ENCODE peak calls at places on chromosomes 11 and 22, in eight cellular contexts. One of them, this sample, is unnamed.

GRCh38 chr11:45852018-45852711 is 4.9 kb downstream of the CRY2 start:
- DNase-seq in G401: peak; percentile 79
- DNase-seq in GM19239: no peak
- DNase-seq in kidney epithelial cell: no peak
- DNase-seq in central memory CD4-positive, alpha-beta T cell: no peak
- DNase-seq in progenitor cell of endocrine pancreas: no peak
- DNase-seq in NCI-H774: no peak
- DNase-seq in posterior vena cava: no peak
- DNase-seq in this sample: no peak

GRCh38 chr22:27386186-27386585 is 415.4 kb downstream of the MN1 start:
- DNase-seq in NCI-H774: no peak
- DNase-seq in GM19239: no peak
- DNase-seq in G401: no peak
- DNase-seq in posterior vena cava: no peak
- DNase-seq in kidney epithelial cell: peak; percentile 84
- DNase-seq in central memory CD4-positive, alpha-beta T cell: no peak
- DNase-seq in progenitor cell of endocrine pancreas: no peak
- DNase-seq in this sample: peak; percentile 95

GRCh38 chr22:22929381-22930221 is 42.0 kb downstream of the IGLL5 start:
- DNase-seq in NCI-H774: no peak
- DNase-seq in central memory CD4-positive, alpha-beta T cell: no peak
- DNase-seq in progenitor cell of endocrine pancreas: no peak
- DNase-seq in kidney epithelial cell: no peak
- DNase-seq in posterior vena cava: no peak
- DNase-seq in G401: no peak
- DNase-seq in GM19239: no peak
- DNase-seq in this sample: no peak

GRCh38 chr22:31533391-31533790 is 37.1 kb downstream of the SFI1 start:
- DNase-seq in kidney epithelial cell: no peak
- DNase-seq in GM19239: no peak
- DNase-seq in progenitor cell of endocrine pancreas: no peak
- DNase-seq in central memory CD4-positive, alpha-beta T cell: no peak
- DNase-seq in NCI-H774: no peak
- DNase-seq in G401: no peak
- DNase-seq in posterior vena cava: no peak
- DNase-seq in this sample: no peak

GRCh38 chr11:133082851-133083488 is 449.3 kb downstream of the OPCML start:
- DNase-seq in central memory CD4-positive, alpha-beta T cell: peak; percentile 39
- DNase-seq in posterior vena cava: peak; percentile 87
- DNase-seq in NCI-H774: peak; percentile 49
- DNase-seq in GM19239: peak; percentile 81
- DNase-seq in G401: peak; percentile 49
- DNase-seq in progenitor cell of endocrine pancreas: peak; percentile 90
- DNase-seq in kidney epithelial cell: no peak
- DNase-seq in this sample: peak; percentile 3

GRCh38 chr11:1073261-1073724 is 1.4 kb upstream of the MUC2 start:
- DNase-seq in NCI-H774: no peak
- DNase-seq in G401: no peak
- DNase-seq in kidney epithelial cell: no peak
- DNase-seq in GM19239: no peak
- DNase-seq in progenitor cell of endocrine pancreas: no peak
- DNase-seq in central memory CD4-positive, alpha-beta T cell: no peak
- DNase-seq in posterior vena cava: peak; percentile 85
- DNase-seq in this sample: no peak

GRCh38 chr11:65780770-65781151 is at the start of gene AP5B1:
- DNase-seq in NCI-H774: peak; percentile 63
- DNase-seq in central memory CD4-positive, alpha-beta T cell: peak; percentile 59
- DNase-seq in GM19239: peak; percentile 96
- DNase-seq in G401: peak; percentile 63
- DNase-seq in kidney epithelial cell: no peak
- DNase-seq in progenitor cell of endocrine pancreas: peak; percentile 49
- DNase-seq in posterior vena cava: peak; percentile 83
- DNase-seq in this sample: no peak

GRCh38 chr11:66981976-66982578 is 7.0 kb downstream of the C11orf86 start:
- DNase-seq in kidney epithelial cell: peak; percentile 72
- DNase-seq in NCI-H774: peak; percentile 72
- DNase-seq in GM19239: no peak
- DNase-seq in posterior vena cava: peak; percentile 97
- DNase-seq in central memory CD4-positive, alpha-beta T cell: no peak
- DNase-seq in G401: peak; percentile 83
- DNase-seq in progenitor cell of endocrine pancreas: no peak
- DNase-seq in this sample: peak; percentile 86

GRCh38 chr22:41368543-41368817 is 13.3 kb upstream of the TEF start:
- DNase-seq in progenitor cell of endocrine pancreas: no peak
- DNase-seq in central memory CD4-positive, alpha-beta T cell: no peak
- DNase-seq in posterior vena cava: no peak
- DNase-seq in G401: no peak
- DNase-seq in GM19239: no peak
- DNase-seq in kidney epithelial cell: no peak
- DNase-seq in NCI-H774: no peak
- DNase-seq in this sample: no peak

GRCh38 chr11:125426818-125427528 is 69.1 kb downstream of the FEZ1 start:
- DNase-seq in central memory CD4-positive, alpha-beta T cell: no peak
- DNase-seq in posterior vena cava: peak; percentile 68
- DNase-seq in G401: no peak
- DNase-seq in kidney epithelial cell: no peak
- DNase-seq in GM19239: no peak
- DNase-seq in progenitor cell of endocrine pancreas: no peak
- DNase-seq in NCI-H774: no peak
- DNase-seq in this sample: no peak

GRCh38 chr11:118659956-118660645 is 19.3 kb downstream of the TREH start:
- DNase-seq in posterior vena cava: no peak
- DNase-seq in progenitor cell of endocrine pancreas: no peak
- DNase-seq in G401: no peak
- DNase-seq in NCI-H774: no peak
- DNase-seq in GM19239: no peak
- DNase-seq in central memory CD4-positive, alpha-beta T cell: no peak
- DNase-seq in kidney epithelial cell: no peak
- DNase-seq in this sample: no peak

GRCh38 chr11:126438691-126439090 is 83.2 kb downstream of the ST3GAL4 start:
- DNase-seq in kidney epithelial cell: no peak
- DNase-seq in progenitor cell of endocrine pancreas: no peak
- DNase-seq in GM19239: no peak
- DNase-seq in posterior vena cava: no peak
- DNase-seq in G401: no peak
- DNase-seq in NCI-H774: no peak
- DNase-seq in central memory CD4-positive, alpha-beta T cell: no peak
- DNase-seq in this sample: no peak

GRCh38 chr22:50078761-50079160 is 6.5 kb downstream of the MLC1 start:
- DNase-seq in kidney epithelial cell: no peak
- DNase-seq in GM19239: no peak
- DNase-seq in NCI-H774: no peak
- DNase-seq in central memory CD4-positive, alpha-beta T cell: no peak
- DNase-seq in G401: no peak
- DNase-seq in posterior vena cava: no peak
- DNase-seq in progenitor cell of endocrine pancreas: no peak
- DNase-seq in this sample: no peak

GRCh38 chr22:45927059-45927458 is 49.9 kb downstream of the WNT7B start:
- DNase-seq in posterior vena cava: no peak
- DNase-seq in progenitor cell of endocrine pancreas: no peak
- DNase-seq in GM19239: no peak
- DNase-seq in G401: no peak
- DNase-seq in kidney epithelial cell: no peak
- DNase-seq in NCI-H774: no peak
- DNase-seq in central memory CD4-positive, alpha-beta T cell: no peak
- DNase-seq in this sample: no peak

GRCh38 chr11:6565988-6566703 is 37.3 kb downstream of the RRP8 start:
- DNase-seq in central memory CD4-positive, alpha-beta T cell: no peak
- DNase-seq in NCI-H774: no peak
- DNase-seq in kidney epithelial cell: no peak
- DNase-seq in GM19239: no peak
- DNase-seq in posterior vena cava: no peak
- DNase-seq in G401: no peak
- DNase-seq in progenitor cell of endocrine pancreas: no peak
- DNase-seq in this sample: no peak

GRCh38 chr22:41524283-41524682 is 20.0 kb downstream of the POLR3H start:
- DNase-seq in NCI-H774: no peak
- DNase-seq in GM19239: no peak
- DNase-seq in kidney epithelial cell: no peak
- DNase-seq in central memory CD4-positive, alpha-beta T cell: no peak
- DNase-seq in progenitor cell of endocrine pancreas: no peak
- DNase-seq in posterior vena cava: peak; percentile 90
- DNase-seq in G401: peak; percentile 73
- DNase-seq in this sample: no peak

GRCh38 chr11:57700425-57700824 is 11.6 kb downstream of the MED19 start:
- DNase-seq in central memory CD4-positive, alpha-beta T cell: no peak
- DNase-seq in kidney epithelial cell: no peak
- DNase-seq in GM19239: no peak
- DNase-seq in progenitor cell of endocrine pancreas: no peak
- DNase-seq in posterior vena cava: no peak
- DNase-seq in NCI-H774: no peak
- DNase-seq in G401: no peak
- DNase-seq in this sample: no peak

GRCh38 chr11:14384338-14384737 is 25.4 kb upstream of the RRAS2 start:
- DNase-seq in NCI-H774: no peak
- DNase-seq in progenitor cell of endocrine pancreas: no peak
- DNase-seq in central memory CD4-positive, alpha-beta T cell: no peak
- DNase-seq in GM19239: no peak
- DNase-seq in kidney epithelial cell: no peak
- DNase-seq in posterior vena cava: no peak
- DNase-seq in G401: no peak
- DNase-seq in this sample: no peak

GRCh38 chr11:132943325-132943736 is 589.0 kb downstream of the OPCML start:
- DNase-seq in GM19239: no peak
- DNase-seq in NCI-H774: no peak
- DNase-seq in G401: peak; percentile 53
- DNase-seq in central memory CD4-positive, alpha-beta T cell: no peak
- DNase-seq in progenitor cell of endocrine pancreas: no peak
- DNase-seq in kidney epithelial cell: no peak
- DNase-seq in posterior vena cava: no peak
- DNase-seq in this sample: peak; percentile 9